ENCODE peak calls at places on chromosome 5, in eight cellular contexts. V is NCI-H774; E is central memory CD4-positive, alpha-beta T cell; M is fibroblast of the conjunctiva; D is naive B cell; W is progenitor cell of endocrine pancreas; Q is T-helper 1 cell; H is ELF-1. F is an unnamed sample.

GRCh38 chr5:62424763-62425162 is 12.2 kb downstream of the IPO11 start:
- DNase-seq in V (no peak), E (no peak), M (no peak), D (no peak), W (no peak), Q (no peak), H (no peak), F (no peak)

GRCh38 chr5:17340816-17341215 is 123.4 kb downstream of the BASP1 start:
- DNase-seq in V (no peak), E (no peak), M (no peak), D (no peak), W (no peak), Q (no peak), H (no peak), F (peak; percentile 50)

GRCh38 chr5:154110781-154111180 is 72.0 kb downstream of the MFAP3 start:
- DNase-seq in V (no peak), E (no peak), M (no peak), D (no peak), W (no peak), Q (no peak), H (no peak), F (no peak)

GRCh38 chr5:180519098-180519497 is 24.9 kb downstream of the CNOT6 start:
- DNase-seq in V (no peak), E (no peak), M (no peak), D (no peak), W (no peak), Q (no peak), H (no peak), F (no peak)

GRCh38 chr5:9121597-9121996 is 424.3 kb downstream of the SEMA5A start:
- DNase-seq in V (no peak), E (no peak), M (no peak), D (no peak), W (no peak), Q (no peak), H (no peak), F (no peak)

GRCh38 chr5:178429156-178429468 is 161.1 kb downstream of the COL23A1 start:
- DNase-seq in V (no peak), E (no peak), M (no peak), D (no peak), W (no peak), Q (no peak), H (no peak), F (no peak)

GRCh38 chr5:127754259-127754658 is 51.1 kb downstream of the CCDC192 start:
- DNase-seq in V (no peak), E (no peak), M (no peak), D (no peak), W (peak; percentile 11), Q (no peak), H (no peak), F (peak; percentile 94)

GRCh38 chr5:17180957-17181723 is 36.3 kb upstream of the BASP1 start:
- DNase-seq in V (no peak), E (no peak), M (no peak), D (no peak), W (no peak), Q (no peak), H (peak; percentile 70), F (no peak)

GRCh38 chr5:135707302-135707701 is 127.2 kb upstream of the SLC25A48 start:
- DNase-seq in V (no peak), E (no peak), M (no peak), D (no peak), W (no peak), Q (no peak), H (no peak), F (no peak)

GRCh38 chr5:169006878-169007790 is 293.8 kb downstream of the SLIT3 start:
- DNase-seq in V (no peak), E (no peak), M (no peak), D (no peak), W (no peak), Q (no peak), H (no peak), F (no peak)

GRCh38 chr5:108216890-108217289 is 165.0 kb downstream of the FBXL17 start:
- DNase-seq in V (no peak), E (no peak), M (no peak), D (no peak), W (no peak), Q (no peak), H (peak; percentile 70), F (no peak)

GRCh38 chr5:140360681-140361479 is 886 bp downstream of the SLC4A9 start:
- DNase-seq in V (no peak), E (no peak), M (no peak), D (no peak), W (no peak), Q (no peak), H (no peak), F (no peak)

GRCh38 chr5:106873558-106873957 is 797.2 kb downstream of the EFNA5 start:
- DNase-seq in V (no peak), E (no peak), M (no peak), D (no peak), W (no peak), Q (no peak), H (no peak), F (no peak)

GRCh38 chr5:45274241-45274640 is 421.9 kb downstream of the HCN1 start:
- DNase-seq in V (no peak), E (no peak), M (no peak), D (no peak), W (no peak), Q (no peak), H (no peak), F (peak; percentile 35)

GRCh38 chr5:64767959-64768357 is 533 bp downstream of the SREK1IP1 start:
- DNase-seq in V (no peak), E (no peak), M (no peak), D (no peak), W (no peak), Q (no peak), H (no peak), F (no peak)

GRCh38 chr5:73633060-73633459 is 7.1 kb downstream of the ARHGEF28 start:
- DNase-seq in V (no peak), E (no peak), M (no peak), D (no peak), W (no peak), Q (no peak), H (no peak), F (no peak)

GRCh38 chr5:132100672-132101261 is 27.2 kb downstream of the CSF2 start:
- DNase-seq in V (no peak), E (no peak), M (no peak), D (no peak), W (no peak), Q (no peak), H (no peak), F (no peak)